ENCODE peak calls at places on chromosomes 4 and X, in six cellular contexts. X, R, C, E, U and Z are unnamed samples.

GRCh38 chrX:147741776-147742175 is 169.9 kb upstream of the FMR1 start:
- DNase-seq in E (no peak), R (no peak), U (no peak), C (no peak), X (no peak), Z (no peak)

GRCh38 chrX:26649534-26649933 is 433.6 kb downstream of the MAGEB5 start:
- DNase-seq in C (no peak), E (no peak), R (no peak), U (no peak), X (no peak), Z (no peak)

GRCh38 chr4:53476232-53477037 is 99.0 kb downstream of the FIP1L1 start:
- DNase-seq in U (no peak), C (no peak), E (no peak), X (no peak), R (peak), Z (peak)

GRCh38 chrX:76555269-76555668 is 127.8 kb downstream of the MAGEE1 start:
- DNase-seq in C (no peak), U (no peak), R (no peak), X (no peak), E (no peak), Z (no peak)

GRCh38 chr4:73599182-73599581 is 21.1 kb downstream of the RASSF6 start:
- DNase-seq in X (no peak), R (no peak), E (no peak), U (no peak), C (no peak), Z (peak)

GRCh38 chrX:15988661-15989603 is 134.3 kb upstream of the AP1S2 start:
- DNase-seq in C (no peak), R (peak), E (no peak), U (no peak), X (no peak), Z (peak)

GRCh38 chr4:187613089-187613839 is 382.3 kb upstream of the ZFP42 start:
- DNase-seq in C (no peak), E (no peak), X (no peak), U (no peak), R (no peak), Z (no peak)

GRCh38 chr4:173777921-173778320 is 247.9 kb upstream of the HAND2 start:
- DNase-seq in U (no peak), E (no peak), C (no peak), X (no peak), R (no peak), Z (no peak)

GRCh38 chrX:40908857-40909475 is 173.6 kb upstream of the MED14 start:
- DNase-seq in E (no peak), R (peak), X (no peak), C (no peak), U (no peak), Z (peak)

GRCh38 chr4:139553751-139554670 is 2.0 kb downstream of the SETD7 start:
- DNase-seq in R (no peak), E (no peak), C (no peak), U (no peak), X (no peak), Z (no peak)

GRCh38 chrX:139862208-139862607 is 70.6 kb downstream of the ATP11C start:
- DNase-seq in E (no peak), R (no peak), X (no peak), U (no peak), C (no peak), Z (no peak)

GRCh38 chrX:101813200-101813599 is 118.6 kb downstream of the ZMAT1 start:
- DNase-seq in R (no peak), X (no peak), U (no peak), E (no peak), C (no peak), Z (no peak)

GRCh38 chr4:1255151-1255550 is 6.2 kb upstream of the CTBP1 start:
- DNase-seq in U (no peak), C (no peak), R (no peak), E (no peak), X (no peak), Z (no peak)

GRCh38 chr4:123340381-123340701 is 56.3 kb upstream of the SPRY1 start:
- DNase-seq in E (no peak), R (peak), X (no peak), U (no peak), C (no peak), Z (peak)

GRCh38 chr4:124711469-124712416 is 789 bp downstream of the ANKRD50 start:
- DNase-seq in E (peak), R (peak), X (no peak), U (peak), C (no peak), Z (peak)

GRCh38 chr4:54942735-54943134 is 182.7 kb downstream of the KDR start:
- DNase-seq in E (no peak), X (peak), U (no peak), R (no peak), C (no peak), Z (no peak)

GRCh38 chrX:112211459-112211858 is 128.9 kb upstream of the TRPC5 start:
- DNase-seq in R (no peak), C (no peak), E (no peak), X (no peak), U (no peak), Z (no peak)

GRCh38 chr4:1997712-1998111 is 11.1 kb downstream of the NELFA start:
- DNase-seq in R (no peak), X (no peak), C (no peak), U (no peak), E (no peak), Z (no peak)

GRCh38 chr4:152106113-152106763 is 345.4 kb upstream of the GATB start:
- DNase-seq in R (peak), U (no peak), E (no peak), X (no peak), C (peak), Z (peak)

GRCh38 chr4:37924946-37925345 is 34.1 kb downstream of the TBC1D1 start:
- DNase-seq in X (no peak), R (no peak), U (no peak), E (no peak), C (no peak), Z (no peak)

GRCh38 chr4:41670530-41670929 is 78.0 kb downstream of the PHOX2B start:
- DNase-seq in R (no peak), C (no peak), X (no peak), E (no peak), U (peak), Z (no peak)

GRCh38 chr4:56414135-56414675 is 21.2 kb downstream of the PPAT start:
- DNase-seq in E (no peak), R (peak), X (no peak), C (no peak), U (no peak), Z (no peak)

GRCh38 chrX:133921764-133922389 is 63.5 kb downstream of the GPC3 start:
- DNase-seq in X (no peak), E (no peak), U (peak), R (peak), C (peak), Z (no peak)

GRCh38 chrX:67290489-67291220 is 253.2 kb upstream of the AR start:
- DNase-seq in R (no peak), X (no peak), E (no peak), C (no peak), U (no peak), Z (no peak)

GRCh38 chr4:4782969-4783368 is 76.5 kb upstream of the MSX1 start:
- DNase-seq in X (no peak), C (no peak), U (no peak), E (no peak), R (no peak), Z (no peak)

GRCh38 chrX:129738466-129739308 is at the start of gene XPNPEP2:
- DNase-seq in E (no peak), C (peak), X (no peak), R (no peak), U (no peak), Z (no peak)

GRCh38 chr4:120395746-120396145 is 329.1 kb upstream of the MAD2L1 start:
- DNase-seq in C (no peak), R (no peak), U (no peak), E (no peak), X (no peak), Z (no peak)

GRCh38 chrX:119999087-119999634 is 55.6 kb upstream of the NKAP start:
- DNase-seq in C (no peak), E (no peak), R (no peak), U (no peak), X (no peak), Z (no peak)

GRCh38 chr4:78742300-78742699 is 33.9 kb upstream of the BMP2K start:
- DNase-seq in E (no peak), C (no peak), U (no peak), X (no peak), R (no peak), Z (no peak)

GRCh38 chr4:75547647-75548387 is 8.0 kb upstream of the ODAPH start:
- DNase-seq in E (no peak), R (no peak), C (peak), U (no peak), X (no peak), Z (no peak)

GRCh38 chr4:109378076-109378475 is 55.5 kb upstream of the SEC24B start:
- DNase-seq in E (no peak), X (no peak), R (no peak), C (no peak), U (no peak), Z (no peak)

GRCh38 chr4:189001283-189001970 is 862.2 kb downstream of the TRIML1 start:
- DNase-seq in R (no peak), E (no peak), C (no peak), U (no peak), X (no peak), Z (peak)